ENCODE peak calls at places on chromosomes 13 and 19, in six cellular contexts. I, F, Y, Q, S and V are unnamed samples.

GRCh38 chr19:45762870-45763631 is 6.0 kb downstream of the SIX5 start:
- DNase-seq in I (no peak), Q (no peak), F (no peak), S (no peak), Y (no peak), V (no peak)

GRCh38 chr13:99803141-99803540 is 168.4 kb downstream of the ZIC5 start:
- DNase-seq in Q (no peak), F (no peak), I (no peak), Y (no peak), S (no peak), V (no peak)

GRCh38 chr19:3670258-3670795 is 29.9 kb downstream of the PIP5K1C start:
- DNase-seq in I (no peak), S (peak), F (no peak), Y (no peak), Q (no peak), V (no peak)

GRCh38 chr19:46351241-46352041 is 4.6 kb downstream of the PPP5C start:
- DNase-seq in Q (no peak), F (no peak), S (peak), I (no peak), Y (no peak), V (no peak)

GRCh38 chr13:79380943-79381445 is 25.1 kb downstream of the RBM26 start:
- DNase-seq in S (no peak), Y (no peak), F (no peak), I (no peak), Q (no peak), V (no peak)

GRCh38 chr19:4077800-4078683 is 11.3 kb upstream of the ZBTB7A start:
- DNase-seq in S (no peak), Q (no peak), I (no peak), Y (no peak), F (no peak), V (no peak)

GRCh38 chr19:50944795-50945194 is 8.0 kb downstream of the KLK5 start:
- DNase-seq in Y (no peak), I (no peak), Q (no peak), S (no peak), F (no peak), V (no peak)

GRCh38 chr13:93058301-93058700 is 168.3 kb upstream of the GPC6 start:
- DNase-seq in F (no peak), Q (no peak), I (no peak), Y (no peak), S (no peak), V (no peak)

GRCh38 chr19:16106121-16106520 is 5.6 kb upstream of the RAB8A start:
- DNase-seq in F (no peak), I (no peak), S (no peak), Q (no peak), Y (no peak), V (no peak)

GRCh38 chr19:4686700-4687099 is 16.6 kb upstream of the MYDGF start:
- DNase-seq in Y (no peak), S (no peak), Q (no peak), I (no peak), F (no peak), V (no peak)

GRCh38 chr13:46523972-46524737 is 28.8 kb upstream of the LRCH1 start:
- DNase-seq in Q (no peak), Y (no peak), S (no peak), I (no peak), F (no peak), V (no peak)

GRCh38 chr19:18304194-18304495 is 18.7 kb downstream of the LSM4 start:
- DNase-seq in I (no peak), Y (peak), Q (no peak), F (no peak), S (no peak), V (no peak)

GRCh38 chr13:80276371-80277289 is 64.3 kb downstream of the SPRY2 start:
- DNase-seq in I (no peak), S (peak), F (no peak), Y (peak), Q (peak), V (no peak)

GRCh38 chr19:21698215-21698614 is 69.2 kb downstream of the ZNF100 start:
- DNase-seq in F (no peak), S (peak), I (no peak), Y (no peak), Q (no peak), V (no peak)

GRCh38 chr19:43809762-43810696 is 7.8 kb upstream of the LYPD5 start:
- DNase-seq in Q (no peak), S (peak), Y (peak), F (no peak), I (no peak), V (no peak)

GRCh38 chr13:65292488-65292901 is 1937.6 kb downstream of the PCDH9 start:
- DNase-seq in Y (no peak), I (no peak), Q (no peak), F (no peak), S (peak), V (no peak)

GRCh38 chr13:79782541-79783216 is 301.7 kb downstream of the NDFIP2 start:
- DNase-seq in Q (peak), F (no peak), I (no peak), Y (peak), S (peak), V (no peak)

GRCh38 chr13:105538346-105538745 is 997.1 kb downstream of the EFNB2 start:
- DNase-seq in S (no peak), I (no peak), Y (no peak), F (no peak), Q (no peak), V (no peak)

GRCh38 chr13:76717092-76717491 is 169.1 kb downstream of the KCTD12 start:
- DNase-seq in F (no peak), Y (no peak), I (no peak), Q (no peak), S (no peak), V (no peak)

GRCh38 chr13:20814224-20814910 is 40.6 kb upstream of the EEF1AKMT1 start:
- DNase-seq in Y (peak), F (no peak), I (no peak), Q (no peak), S (peak), V (no peak)

GRCh38 chr19:16326401-16327130 is 1.9 kb downstream of the KLF2 start:
- DNase-seq in F (no peak), Y (no peak), I (no peak), S (no peak), Q (no peak), V (no peak)

GRCh38 chr19:28966737-28967401 is 246.1 kb downstream of the UQCRFS1 start:
- DNase-seq in S (peak), I (no peak), Y (no peak), Q (no peak), F (no peak), V (no peak)

GRCh38 chr19:4379383-4380253 is 20.7 kb downstream of the SH3GL1 start:
- DNase-seq in F (no peak), I (no peak), S (peak), Q (no peak), Y (no peak), V (no peak)

GRCh38 chr13:80113714-80114454 is 227.0 kb downstream of the SPRY2 start:
- DNase-seq in I (no peak), S (no peak), Q (no peak), F (no peak), Y (no peak), V (no peak)

GRCh38 chr13:42548731-42549554 is 25.0 kb upstream of the TNFSF11 start:
- DNase-seq in Q (no peak), S (peak), F (no peak), Y (no peak), I (no peak), V (no peak)

GRCh38 chr13:113425931-113426590 is 27.2 kb downstream of the ADPRHL1 start:
- DNase-seq in S (no peak), Y (no peak), F (no peak), I (no peak), Q (no peak), V (no peak)

GRCh38 chr13:45280751-45281634 is 60.0 kb downstream of the TPT1 start:
- DNase-seq in F (peak), Q (peak), I (peak), S (peak), Y (peak), V (peak)

GRCh38 chr19:11279505-11280236 is 16.3 kb upstream of the TSPAN16 start:
- DNase-seq in Q (no peak), I (no peak), Y (no peak), S (no peak), F (no peak), V (no peak)

GRCh38 chr19:17779281-17779930 is 15.5 kb upstream of the B3GNT3 start:
- DNase-seq in Q (no peak), S (no peak), I (no peak), F (no peak), Y (no peak), V (no peak)

GRCh38 chr13:110448230-110448629 is 113.3 kb downstream of the RAB20 start:
- DNase-seq in I (no peak), S (peak), Y (no peak), Q (no peak), F (no peak), V (no peak)

GRCh38 chr13:45658586-45659235 is 43.2 kb upstream of the ERICH6B start:
- DNase-seq in S (peak), F (no peak), I (no peak), Q (no peak), Y (no peak), V (no peak)

GRCh38 chr19:43763473-43763939 is 8.7 kb upstream of the SMG9 start:
- DNase-seq in Q (no peak), Y (no peak), I (no peak), F (no peak), S (no peak), V (no peak)

GRCh38 chr13:35388456-35388855 is 88.0 kb downstream of the MAB21L1 start:
- DNase-seq in Y (no peak), Q (no peak), F (no peak), S (peak), I (no peak), V (no peak)

GRCh38 chr13:27043013-27043412 is 128.6 kb downstream of the USP12 start:
- DNase-seq in Y (peak), F (no peak), I (no peak), Q (no peak), S (peak), V (no peak)

GRCh38 chr19:6095760-6096159 is 14.5 kb downstream of the RFX2 start:
- DNase-seq in S (no peak), F (no peak), Y (no peak), Q (no peak), I (no peak), V (no peak)

GRCh38 chr19:31307270-31307669 is 42.0 kb downstream of the TSHZ3 start:
- DNase-seq in F (no peak), I (no peak), Q (no peak), Y (no peak), S (no peak), V (no peak)

GRCh38 chr19:38557205-38557799 is 60.5 kb downstream of the MAP4K1 start:
- DNase-seq in F (no peak), I (no peak), Y (no peak), S (no peak), Q (no peak), V (no peak)

GRCh38 chr19:50921391-50922315 is 10.5 kb upstream of the KLK4 start:
- DNase-seq in F (no peak), Y (no peak), Q (no peak), S (no peak), I (no peak), V (no peak)

GRCh38 chr19:43524922-43525835 is 1.8 kb downstream of the ETHE1 start:
- DNase-seq in F (no peak), S (peak), I (no peak), Q (peak), Y (peak), V (no peak)

GRCh38 chr13:111461445-111462149 is 141.2 kb downstream of the TEX29 start:
- DNase-seq in Y (no peak), F (no peak), S (no peak), Q (no peak), I (no peak), V (no peak)